ENCODE peak calls at places on chromosomes 4 and X, in seven cellular contexts. R, S, F, D, N, L and Z are unnamed samples.

GRCh38 chr4:185803015-185803414 is 9.0 kb downstream of the SORBS2 start:
- DNase-seq in N (no peak), R (no peak), D (no peak), L (no peak), S (no peak), F (no peak), Z (no peak)

GRCh38 chr4:184503869-184504300 is 29.5 kb upstream of the IRF2 start:
- DNase-seq in D (no peak), L (no peak), F (no peak), S (no peak), N (no peak), R (no peak), Z (peak; percentile 38)

GRCh38 chrX:150362599-150363481 is at the start of gene MAMLD1:
- DNase-seq in D (peak; percentile 75), L (no peak), S (no peak), R (peak; percentile 51), N (peak; percentile 74), F (no peak), Z (peak; percentile 90)

GRCh38 chr4:88456757-88457306 is at the start of gene HERC5:
- DNase-seq in N (peak; percentile 96), L (peak; percentile 51), S (no peak), F (peak; percentile 47), R (peak; percentile 85), D (peak; percentile 93), Z (peak; percentile 97)

GRCh38 chr4:75391489-75392166 is 122.6 kb downstream of the RCHY1 start:
- DNase-seq in D (no peak), N (no peak), S (no peak), F (no peak), L (no peak), R (no peak), Z (no peak)

GRCh38 chr4:6595897-6596537 is 21.0 kb downstream of the MAN2B2 start:
- DNase-seq in L (no peak), S (no peak), R (peak; percentile 55), D (no peak), N (no peak), F (no peak), Z (no peak)

GRCh38 chr4:113810906-113811305 is 49.4 kb upstream of the CAMK2D start:
- DNase-seq in R (no peak), S (no peak), N (no peak), F (no peak), D (no peak), L (no peak), Z (peak; percentile 37)

GRCh38 chr4:73430188-73430587 is 5.8 kb upstream of the AFP start:
- DNase-seq in S (no peak), L (no peak), D (no peak), R (no peak), N (no peak), F (no peak), Z (no peak)

GRCh38 chr4:21753084-21753760 is 195.3 kb downstream of the KCNIP4 start:
- DNase-seq in S (no peak), D (no peak), L (no peak), F (no peak), R (no peak), N (no peak), Z (peak; percentile 64)